ENCODE peak calls at places on chromosomes 16 and 17, in seven cellular contexts. One of them, this sample, is unnamed. For H3K36me3, the result is how much of the 10 kb centered on the place peaks cover.

GRCh38 chr16:22874394-22874793 is 60.4 kb downstream of the HS3ST2 start:
- DNase-seq in astrocyte: no peak
- DNase-seq in OCI-LY7: no peak
- DNase-seq in fibroblast of lung: no peak
- DNase-seq in upper lobe of right lung: no peak
- DNase-seq in pancreas: no peak
- DNase-seq in endodermal cell: no peak
- DNase-seq in this sample: peak

GRCh38 chr17:59038734-59039133 is 67.9 kb downstream of the TRIM37 start:
- DNase-seq in endodermal cell: peak
- DNase-seq in upper lobe of right lung: no peak
- DNase-seq in fibroblast of lung: peak
- DNase-seq in pancreas: no peak
- DNase-seq in OCI-LY7: no peak
- DNase-seq in astrocyte: peak
- DNase-seq in this sample: no peak

GRCh38 chr17:59221159-59221847 is 992 bp downstream of the GDPD1 start:
- DNase-seq in OCI-LY7: no peak
- DNase-seq in endodermal cell: no peak
- DNase-seq in astrocyte: no peak
- DNase-seq in upper lobe of right lung: peak
- DNase-seq in fibroblast of lung: no peak
- DNase-seq in pancreas: no peak
- DNase-seq in this sample: no peak

GRCh38 chr16:72877374-72878028 is 170.4 kb downstream of the ZFHX3 start:
- DNase-seq in pancreas: no peak
- DNase-seq in endodermal cell: peak
- DNase-seq in upper lobe of right lung: no peak
- DNase-seq in OCI-LY7: no peak
- DNase-seq in astrocyte: peak
- DNase-seq in fibroblast of lung: peak
- DNase-seq in this sample: no peak

GRCh38 chr17:82475458-82475857 is 16.9 kb downstream of the NARF start:
- DNase-seq in OCI-LY7: no peak
- DNase-seq in endodermal cell: no peak
- DNase-seq in fibroblast of lung: no peak
- DNase-seq in pancreas: no peak
- DNase-seq in upper lobe of right lung: no peak
- DNase-seq in astrocyte: no peak
- DNase-seq in this sample: no peak

GRCh38 chr16:17555176-17555575 is 84.4 kb upstream of the XYLT1 start:
- DNase-seq in pancreas: no peak
- DNase-seq in upper lobe of right lung: no peak
- DNase-seq in OCI-LY7: no peak
- DNase-seq in fibroblast of lung: peak
- DNase-seq in endodermal cell: no peak
- DNase-seq in astrocyte: peak
- DNase-seq in this sample: peak

GRCh38 chr17:14953405-14953804 is 311.7 kb downstream of the PMP22 start:
- DNase-seq in fibroblast of lung: no peak
- DNase-seq in upper lobe of right lung: no peak
- DNase-seq in astrocyte: no peak
- DNase-seq in OCI-LY7: no peak
- DNase-seq in endodermal cell: no peak
- DNase-seq in pancreas: no peak
- DNase-seq in this sample: no peak

GRCh38 chr17:49443862-49444261 is 29.2 kb upstream of the PHB1 start:
- DNase-seq in upper lobe of right lung: no peak
- DNase-seq in endodermal cell: no peak
- DNase-seq in fibroblast of lung: peak
- DNase-seq in OCI-LY7: no peak
- DNase-seq in astrocyte: peak
- DNase-seq in pancreas: no peak
- DNase-seq in this sample: no peak

GRCh38 chr17:752002-752619 is at the start of gene GEMIN4:
- DNase-seq in upper lobe of right lung: peak
- DNase-seq in endodermal cell: peak
- DNase-seq in OCI-LY7: peak
- DNase-seq in astrocyte: peak
- DNase-seq in pancreas: peak
- DNase-seq in fibroblast of lung: peak
- DNase-seq in this sample: peak

GRCh38 chr16:87436225-87437172 is 44.4 kb downstream of the MAP1LC3B start:
- DNase-seq in fibroblast of lung: peak
- DNase-seq in OCI-LY7: no peak
- DNase-seq in upper lobe of right lung: no peak
- DNase-seq in endodermal cell: no peak
- DNase-seq in astrocyte: peak
- DNase-seq in pancreas: no peak
- DNase-seq in this sample: peak

GRCh38 chr16:87434146-87434667 is 42.1 kb downstream of the MAP1LC3B start:
- DNase-seq in endodermal cell: no peak
- DNase-seq in OCI-LY7: no peak
- DNase-seq in pancreas: no peak
- DNase-seq in astrocyte: no peak
- DNase-seq in upper lobe of right lung: no peak
- DNase-seq in fibroblast of lung: no peak
- DNase-seq in this sample: no peak

GRCh38 chr16:87437911-87438610 is 45.9 kb downstream of the MAP1LC3B start:
- DNase-seq in fibroblast of lung: no peak
- DNase-seq in upper lobe of right lung: no peak
- DNase-seq in pancreas: no peak
- DNase-seq in astrocyte: no peak
- DNase-seq in OCI-LY7: no peak
- DNase-seq in endodermal cell: no peak
- DNase-seq in this sample: no peak

GRCh38 chr16:87437327-87437726 is 45.2 kb downstream of the MAP1LC3B start:
- DNase-seq in fibroblast of lung: no peak
- DNase-seq in astrocyte: no peak
- DNase-seq in endodermal cell: no peak
- DNase-seq in upper lobe of right lung: no peak
- DNase-seq in pancreas: no peak
- DNase-seq in OCI-LY7: no peak
- DNase-seq in this sample: no peak

DNA sequence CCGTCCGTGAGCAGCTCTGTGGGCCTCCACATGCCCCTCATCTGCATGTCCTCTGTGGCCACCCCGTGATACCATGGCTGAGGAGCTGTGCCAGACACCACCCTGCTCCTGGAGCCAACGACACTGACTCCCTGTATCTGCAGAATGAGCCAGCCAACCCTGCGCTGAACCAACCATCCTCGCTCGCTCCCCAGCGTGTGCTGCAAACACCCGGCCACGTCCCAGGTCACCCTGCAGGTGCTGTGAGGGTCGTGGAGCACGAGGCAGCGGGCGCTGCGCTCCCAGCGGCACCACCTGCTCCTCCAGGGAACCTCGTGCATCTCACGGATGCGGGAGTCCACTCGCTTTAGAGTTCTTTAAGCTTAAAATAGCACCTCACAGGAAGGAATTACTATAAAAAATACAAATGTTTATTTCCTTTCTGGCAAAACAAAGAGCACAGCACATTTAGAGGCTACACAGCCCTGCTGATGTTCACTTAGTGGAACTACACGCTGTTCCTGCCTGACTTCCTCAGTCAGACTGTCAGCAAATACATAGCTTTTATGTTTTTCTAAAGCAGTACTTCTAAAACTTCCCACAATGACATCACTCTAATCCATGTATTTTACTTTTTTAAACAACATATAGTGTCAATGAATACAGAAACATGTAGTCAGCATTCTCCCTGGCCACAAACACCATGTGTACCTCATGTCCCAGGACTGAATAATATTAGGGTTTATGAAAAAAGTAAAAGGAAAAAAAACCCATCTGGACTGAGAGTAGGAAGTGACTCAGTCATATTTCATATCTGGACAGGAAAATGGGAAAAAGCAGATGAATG is 43.5 kb downstream of the MAP1LC3B start:
- DNase-seq in astrocyte: peak
- DNase-seq in endodermal cell: no peak
- DNase-seq in OCI-LY7: no peak
- DNase-seq in pancreas: no peak
- DNase-seq in upper lobe of right lung: no peak
- DNase-seq in fibroblast of lung: peak
- DNase-seq in this sample: no peak
- H3K4me3 ChIP-seq in astrocyte: peak
- H3K4me3 ChIP-seq in endodermal cell: no peak
- H3K4me3 ChIP-seq in OCI-LY7: no peak
- H3K4me3 ChIP-seq in pancreas: no peak
- H3K4me3 ChIP-seq in upper lobe of right lung: no peak
- H3K4me3 ChIP-seq in fibroblast of lung: no peak
- H3K4me3 ChIP-seq in this sample: no peak

DNA sequence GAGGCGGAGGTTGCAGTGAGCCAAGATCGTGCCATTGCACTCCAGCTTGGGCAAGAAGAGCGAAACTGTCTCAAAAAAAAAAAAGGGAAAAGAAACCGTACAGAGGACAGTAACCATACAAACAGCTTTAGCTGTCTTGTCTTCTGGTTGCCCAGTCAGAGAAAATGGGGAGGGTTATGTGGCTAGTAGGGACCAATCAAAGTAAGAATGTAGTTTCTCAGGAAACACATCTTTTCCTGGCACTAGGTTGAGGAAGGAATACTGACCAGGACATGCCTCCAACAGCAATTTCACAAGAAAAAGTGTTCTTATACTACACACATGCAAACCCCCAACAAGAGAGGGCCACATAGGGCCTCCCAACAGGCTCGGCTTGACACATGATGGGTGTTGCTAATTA is 2.1 kb downstream of the MIF4GD start:
- DNase-seq in fibroblast of lung: no peak
- DNase-seq in astrocyte: no peak
- DNase-seq in endodermal cell: no peak
- DNase-seq in pancreas: no peak
- DNase-seq in OCI-LY7: no peak
- DNase-seq in upper lobe of right lung: no peak
- DNase-seq in this sample: no peak
- H3K36me3 ChIP-seq in fibroblast of lung: under half
- H3K36me3 ChIP-seq in astrocyte: under half
- H3K36me3 ChIP-seq in endodermal cell: under half
- H3K36me3 ChIP-seq in pancreas: under half
- H3K36me3 ChIP-seq in OCI-LY7: half or more
- H3K36me3 ChIP-seq in upper lobe of right lung: under half
- H3K36me3 ChIP-seq in this sample: under half

DNA sequence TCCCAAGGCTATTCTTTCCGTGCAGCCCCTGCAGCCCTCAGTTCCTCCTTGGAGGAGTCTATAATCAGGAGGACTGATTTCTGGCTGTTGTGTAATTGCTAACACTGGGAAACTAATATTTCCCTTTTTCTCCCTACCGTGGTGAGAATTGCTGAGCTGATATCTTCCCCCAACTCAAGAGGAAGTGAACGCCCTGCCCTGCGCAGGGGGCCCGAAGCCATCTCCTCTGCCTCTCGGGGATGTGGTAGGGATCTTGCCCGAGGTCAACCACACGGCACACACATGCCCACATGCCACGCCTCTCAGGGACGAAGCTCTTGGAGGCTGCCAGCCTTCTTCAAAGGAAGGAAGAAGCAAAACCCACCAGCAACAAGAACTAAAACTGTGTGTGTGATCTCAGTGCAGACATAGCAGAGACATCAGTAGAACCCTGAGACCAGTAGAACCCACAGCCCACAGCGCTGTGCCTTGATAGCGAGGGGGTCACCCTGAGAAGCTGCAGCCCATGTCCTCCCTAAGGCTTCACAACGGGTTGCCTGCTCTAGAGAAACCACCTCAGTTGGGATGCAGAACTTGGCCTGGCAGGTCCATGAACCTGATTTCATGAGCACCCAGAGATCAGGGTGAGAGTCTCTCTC is 8.9 kb upstream of the ULK2 start:
- DNase-seq in astrocyte: no peak
- DNase-seq in OCI-LY7: no peak
- DNase-seq in endodermal cell: no peak
- DNase-seq in upper lobe of right lung: peak
- DNase-seq in fibroblast of lung: no peak
- DNase-seq in pancreas: no peak
- DNase-seq in this sample: no peak
- H3K4me3 ChIP-seq in astrocyte: no peak
- H3K4me3 ChIP-seq in OCI-LY7: no peak
- H3K4me3 ChIP-seq in endodermal cell: no peak
- H3K4me3 ChIP-seq in upper lobe of right lung: no peak
- H3K4me3 ChIP-seq in fibroblast of lung: no peak
- H3K4me3 ChIP-seq in pancreas: no peak
- H3K4me3 ChIP-seq in this sample: no peak

DNA sequence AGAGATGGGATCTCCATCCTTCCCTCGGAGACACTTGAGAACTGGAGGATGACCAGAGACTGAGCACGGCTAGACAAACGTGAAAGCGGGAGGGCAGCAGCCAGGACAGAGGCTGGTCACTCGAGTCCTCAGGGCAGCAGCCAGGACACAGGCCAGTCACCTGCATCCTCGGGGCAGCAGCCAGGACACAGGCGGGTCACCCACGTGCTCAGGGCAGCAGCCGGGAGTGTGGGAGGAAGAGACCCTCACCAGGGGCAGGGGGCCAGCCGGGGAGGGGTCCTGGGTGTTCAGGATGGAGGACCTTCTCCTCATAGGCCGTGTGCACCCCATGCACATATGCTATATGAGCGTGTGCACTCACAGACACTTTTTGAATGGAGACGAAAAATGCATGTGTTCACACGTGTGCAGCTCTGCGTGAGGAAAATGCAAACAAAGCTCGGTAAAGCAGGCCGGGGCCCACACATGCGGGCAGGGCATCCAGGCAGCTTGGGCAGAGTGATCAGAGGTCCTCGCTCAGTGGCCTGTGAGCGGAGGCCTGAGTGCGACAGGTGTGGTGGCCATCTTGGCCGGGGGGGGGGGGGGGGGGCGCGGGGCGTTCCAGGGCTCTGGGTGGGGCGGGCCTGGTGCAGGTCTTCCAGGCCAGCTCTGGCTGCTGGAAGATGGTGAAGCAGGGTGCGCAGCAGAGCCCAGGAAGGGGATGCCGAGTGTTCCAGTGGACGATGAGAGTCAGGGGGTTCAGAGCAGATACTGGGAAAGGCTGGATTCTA is 26.7 kb downstream of the ZNF469 start:
- DNase-seq in upper lobe of right lung: no peak
- DNase-seq in OCI-LY7: no peak
- DNase-seq in astrocyte: no peak
- DNase-seq in fibroblast of lung: no peak
- DNase-seq in pancreas: no peak
- DNase-seq in endodermal cell: no peak
- DNase-seq in this sample: no peak
- H3K36me3 ChIP-seq in upper lobe of right lung: under half
- H3K36me3 ChIP-seq in OCI-LY7: under half
- H3K36me3 ChIP-seq in astrocyte: under half
- H3K36me3 ChIP-seq in fibroblast of lung: under half
- H3K36me3 ChIP-seq in pancreas: under half
- H3K36me3 ChIP-seq in endodermal cell: under half
- H3K36me3 ChIP-seq in this sample: under half

This sample was measured in MG63.